ENCODE peak calls at places on chromosomes 13 and 19, in four cellular contexts. C is GM12878, L is K562, O is IMR-90. T is an unnamed sample.

GRCh38 chr13:48014359-48014758 is 13.3 kb upstream of the SUCLA2 start:
- DNase-seq in C (no peak), L (no peak), O (no peak), T (no peak)

GRCh38 chr13:87553142-87553541 is 118.0 kb upstream of the SLITRK5 start:
- DNase-seq in L (no peak), C (no peak), O (no peak), T (no peak)

GRCh38 chr13:29758591-29759114 is 91.8 kb downstream of the UBL3 start:
- DNase-seq in C (peak), O (no peak), L (no peak), T (no peak)

GRCh38 chr13:37959284-37959683 is 89.7 kb upstream of the TRPC4 start:
- DNase-seq in C (no peak), O (no peak), L (peak), T (no peak)

GRCh38 chr13:44068737-44069136 is 189.0 kb downstream of the LACC1 start:
- DNase-seq in C (no peak), O (peak), L (no peak), T (no peak)

GRCh38 chr19:45455707-45456499 is 11.9 kb upstream of the FOSB start:
- DNase-seq in L (peak), C (no peak), O (peak), T (no peak)

GRCh38 chr13:44049546-44049945 is 169.8 kb downstream of the LACC1 start:
- DNase-seq in L (no peak), C (no peak), O (no peak), T (no peak)

GRCh38 chr19:3804429-3804828 is 18.2 kb upstream of the MATK start:
- DNase-seq in O (no peak), C (no peak), L (no peak), T (no peak)

GRCh38 chr13:42970824-42971669 is 21.0 kb downstream of the EPSTI1 start:
- DNase-seq in L (peak), O (peak), C (no peak), T (no peak)

GRCh38 chr13:24511019-24511823 is 1.4 kb downstream of the PARP4 start:
- DNase-seq in C (peak), O (peak), L (no peak), T (no peak)

GRCh38 chr19:1131718-1132552 is 28.1 kb downstream of the GPX4 start:
- DNase-seq in C (peak), L (peak), O (peak), T (no peak)

GRCh38 chr13:105937451-105937850 is 598.0 kb downstream of the EFNB2 start:
- DNase-seq in L (no peak), O (peak), C (no peak), T (no peak)

GRCh38 chr13:75530536-75530935 is 7.1 kb downstream of the COMMD6 start:
- DNase-seq in L (no peak), O (no peak), C (no peak), T (no peak)

DNA sequence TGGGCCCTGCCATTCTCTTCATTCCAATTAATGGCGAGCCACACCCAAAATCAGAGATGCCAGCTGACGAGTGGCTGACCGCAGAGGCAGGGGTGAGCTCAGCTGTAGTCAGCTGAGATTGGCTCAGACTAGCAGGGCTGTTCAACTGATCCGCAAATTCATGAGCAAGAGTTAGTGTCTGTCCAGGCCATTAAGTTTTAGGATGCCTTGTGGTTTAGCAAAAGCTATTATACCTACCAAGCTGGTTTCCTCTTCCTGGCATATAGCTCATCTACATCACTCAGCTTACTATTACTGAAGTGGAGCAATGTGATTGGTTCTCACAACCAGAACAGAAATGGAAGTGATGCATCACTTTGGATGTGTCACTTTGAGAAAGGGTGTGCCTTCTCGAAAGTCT is 148.7 kb downstream of the NALCN start:
- DNase-seq in O (no peak), L (no peak), C (no peak), T (no peak)
- TF ChIP-seq CHD1 in O (no peak), L (no peak), C (no peak), T (no peak)

DNA sequence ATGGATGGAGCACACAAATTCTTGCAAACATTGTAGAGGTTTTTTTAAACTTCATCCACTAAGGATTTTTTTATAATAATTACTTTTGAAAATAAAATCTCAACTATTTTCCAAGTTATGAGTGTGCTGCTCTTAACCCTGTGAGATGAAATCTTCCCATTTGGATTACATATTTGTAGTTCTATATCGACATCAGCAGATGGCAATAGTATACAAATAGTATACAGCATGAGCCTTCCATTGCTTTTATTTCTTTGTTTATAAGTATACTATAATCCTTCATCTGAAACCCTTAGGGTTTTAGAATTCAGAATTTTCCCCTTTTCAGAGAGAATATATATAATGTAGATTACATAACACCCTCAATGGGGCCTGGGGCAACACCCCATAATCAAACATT is 70.5 kb downstream of the GJA3 start:
- DNase-seq in O (no peak), C (no peak), L (no peak), T (no peak)
- TF ChIP-seq USF2 in O (no peak), C (no peak), L (no peak), T (no peak)

GRCh38 chr13:36353001-36353400 is 6.8 kb upstream of the SPART start:
- DNase-seq in L (no peak), C (no peak), O (no peak), T (no peak)
- H2AFZ ChIP-seq in L (no peak), C (no peak), O (no peak), T (no peak)

DNA sequence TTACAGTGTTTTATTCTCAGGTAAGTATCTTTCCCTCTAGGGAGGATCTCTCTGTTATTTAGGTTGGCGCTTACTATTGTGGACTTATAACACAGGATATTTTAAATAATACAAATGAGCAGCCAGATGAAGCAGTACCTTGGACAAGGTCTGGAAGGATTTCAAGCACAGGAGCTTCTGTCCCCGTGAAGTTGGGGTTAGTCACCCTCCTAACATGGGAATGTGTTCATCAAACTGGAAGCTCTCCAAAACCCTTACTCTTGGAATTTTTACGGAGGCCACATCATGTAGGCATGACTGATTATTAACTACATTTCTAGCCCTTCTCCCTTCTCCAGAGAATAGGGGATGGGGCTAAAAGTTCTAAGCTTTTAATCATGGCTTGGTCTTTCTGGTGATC is 38.3 kb upstream of the SPRY2 start:
- DNase-seq in L (no peak), C (no peak), O (peak), T (no peak)
- TF ChIP-seq CHD1 in L (no peak), C (no peak), O (no peak), T (no peak)